ENCODE peak calls at places on chromosomes 16 and 17, in four cellular contexts. One of them, this sample, is unnamed.
A peak's percentile ranks its signal among the peaks of the same experiment; 100 is the strongest.

GRCh38 chr16:86578499-86579267 is at the start of gene FOXL1:
- DNase-seq in K562: no peak
- DNase-seq in A549: no peak
- DNase-seq in HepG2: no peak
- DNase-seq in this sample: no peak

GRCh38 chr16:46688101-46688656 is 799 bp downstream of the VPS35 start:
- DNase-seq in A549: no peak
- DNase-seq in HepG2: no peak
- DNase-seq in K562: no peak
- DNase-seq in this sample: no peak

GRCh38 chr17:78324391-78325075 is 35.3 kb downstream of the SOCS3 start:
- DNase-seq in HepG2: no peak
- DNase-seq in A549: peak; percentile 66
- DNase-seq in K562: no peak
- DNase-seq in this sample: peak; percentile 65

GRCh38 chr17:82820278-82821251 is 19.3 kb downstream of the ZNF750 start:
- DNase-seq in HepG2: no peak
- DNase-seq in K562: no peak
- DNase-seq in A549: peak; percentile 31
- DNase-seq in this sample: no peak

GRCh38 chr16:30723725-30724355 is 24.4 kb upstream of the PHKG2 start:
- DNase-seq in HepG2: no peak
- DNase-seq in K562: no peak
- DNase-seq in A549: no peak
- DNase-seq in this sample: no peak

GRCh38 chr16:85428168-85428898 is 184.8 kb upstream of the GSE1 start:
- DNase-seq in A549: peak; percentile 68
- DNase-seq in HepG2: no peak
- DNase-seq in K562: peak; percentile 57
- DNase-seq in this sample: peak; percentile 84

GRCh38 chr17:47811709-47812108 is 9.9 kb downstream of the OSBPL7 start:
- DNase-seq in K562: no peak
- DNase-seq in HepG2: no peak
- DNase-seq in A549: no peak
- DNase-seq in this sample: no peak

GRCh38 chr17:37701424-37702020 is 43.3 kb downstream of the HNF1B start:
- DNase-seq in A549: peak; percentile 50
- DNase-seq in K562: peak; percentile 56
- DNase-seq in HepG2: no peak
- DNase-seq in this sample: peak; percentile 85

GRCh38 chr16:79610771-79611170 is 10.2 kb upstream of the MAF start:
- DNase-seq in K562: no peak
- DNase-seq in HepG2: no peak
- DNase-seq in A549: no peak
- DNase-seq in this sample: no peak

GRCh38 chr17:37212184-37212583 is 163.6 kb upstream of the C17orf78 start:
- DNase-seq in A549: no peak
- DNase-seq in K562: no peak
- DNase-seq in HepG2: no peak
- DNase-seq in this sample: no peak

GRCh38 chr16:17382949-17383348 is 87.8 kb downstream of the XYLT1 start:
- DNase-seq in HepG2: no peak
- DNase-seq in A549: no peak
- DNase-seq in K562: no peak
- DNase-seq in this sample: no peak

GRCh38 chr17:63293310-63293709 is 152.8 kb downstream of the CYB561 start:
- DNase-seq in A549: no peak
- DNase-seq in HepG2: no peak
- DNase-seq in K562: no peak
- DNase-seq in this sample: no peak

GRCh38 chr16:9900576-9900975 is 281.7 kb downstream of the GRIN2A start:
- DNase-seq in A549: no peak
- DNase-seq in K562: no peak
- DNase-seq in HepG2: no peak
- DNase-seq in this sample: no peak

GRCh38 chr17:47388825-47389224 is 65.1 kb downstream of the EFCAB13 start:
- DNase-seq in A549: no peak
- DNase-seq in HepG2: no peak
- DNase-seq in K562: no peak
- DNase-seq in this sample: no peak

GRCh38 chr17:73192219-73192893 is 499 bp upstream of the COG1 start:
- DNase-seq in K562: peak; percentile 82
- DNase-seq in A549: peak; percentile 92
- DNase-seq in HepG2: peak; percentile 71
- DNase-seq in this sample: peak; percentile 77

GRCh38 chr17:8417806-8418205 is 17.9 kb upstream of the NDEL1 start:
- DNase-seq in HepG2: peak; percentile 63
- DNase-seq in A549: no peak
- DNase-seq in K562: no peak
- DNase-seq in this sample: no peak

GRCh38 chr17:3524024-3524423 is 33.6 kb downstream of the TRPV3 start:
- DNase-seq in A549: no peak
- DNase-seq in K562: no peak
- DNase-seq in HepG2: no peak
- DNase-seq in this sample: no peak

GRCh38 chr17:17568772-17569195 is 22.7 kb downstream of the PEMT start:
- DNase-seq in HepG2: peak; percentile 54
- DNase-seq in A549: peak; percentile 64
- DNase-seq in K562: peak; percentile 85
- DNase-seq in this sample: peak; percentile 97

GRCh38 chr16:85145188-85145587 is 32.9 kb upstream of the CIBAR2 start:
- DNase-seq in HepG2: no peak
- DNase-seq in K562: no peak
- DNase-seq in A549: no peak
- DNase-seq in this sample: no peak

GRCh38 chr17:61314368-61315078 is 85.1 kb upstream of the TBX2 start:
- DNase-seq in A549: no peak
- DNase-seq in K562: no peak
- DNase-seq in HepG2: no peak
- DNase-seq in this sample: no peak

GRCh38 chr16:56019274-56019673 is 144.1 kb upstream of the CES5A start:
- DNase-seq in A549: no peak
- DNase-seq in HepG2: no peak
- DNase-seq in K562: no peak
- DNase-seq in this sample: no peak

GRCh38 chr16:22815863-22816262 is 1.9 kb downstream of the HS3ST2 start:
- DNase-seq in A549: no peak
- DNase-seq in K562: no peak
- DNase-seq in HepG2: no peak
- DNase-seq in this sample: no peak

GRCh38 chr17:22671110-22671509 is 978.8 kb downstream of the KCNJ18 start:
- DNase-seq in K562: no peak
- DNase-seq in A549: no peak
- DNase-seq in HepG2: no peak
- DNase-seq in this sample: no peak

GRCh38 chr16:25568991-25569390 is 122.8 kb upstream of the HS3ST4 start:
- DNase-seq in A549: no peak
- DNase-seq in K562: no peak
- DNase-seq in HepG2: no peak
- DNase-seq in this sample: no peak

GRCh38 chr16:86952769-86953168 is 364.4 kb downstream of the C16orf95 start:
- DNase-seq in HepG2: no peak
- DNase-seq in A549: no peak
- DNase-seq in K562: no peak
- DNase-seq in this sample: no peak

GRCh38 chr16:22813223-22813945 is 578 bp upstream of the HS3ST2 start:
- DNase-seq in K562: peak; percentile 33
- DNase-seq in HepG2: peak; percentile 28
- DNase-seq in A549: no peak
- DNase-seq in this sample: peak; percentile 61

GRCh38 chr16:53991181-53992056 is 287.5 kb downstream of the FTO start:
- DNase-seq in A549: no peak
- DNase-seq in K562: no peak
- DNase-seq in HepG2: peak; percentile 70
- DNase-seq in this sample: no peak

GRCh38 chr16:84485255-84486010 is 19.0 kb downstream of the MEAK7 start:
- DNase-seq in K562: no peak
- DNase-seq in HepG2: no peak
- DNase-seq in A549: no peak
- DNase-seq in this sample: no peak

GRCh38 chr16:22878955-22879354 is 65.0 kb downstream of the HS3ST2 start:
- DNase-seq in A549: no peak
- DNase-seq in HepG2: no peak
- DNase-seq in K562: no peak
- DNase-seq in this sample: no peak

GRCh38 chr16:1740781-1741490 is 30.4 kb downstream of the NME3 start:
- DNase-seq in A549: no peak
- DNase-seq in K562: no peak
- DNase-seq in HepG2: no peak
- DNase-seq in this sample: no peak

GRCh38 chr17:30503558-30503957 is 26.4 kb downstream of the GOSR1 start:
- DNase-seq in A549: no peak
- DNase-seq in HepG2: no peak
- DNase-seq in K562: no peak
- DNase-seq in this sample: no peak

GRCh38 chr17:64230551-64231408 is 32.3 kb downstream of the TEX2 start:
- DNase-seq in K562: no peak
- DNase-seq in A549: peak; percentile 14
- DNase-seq in HepG2: no peak
- DNase-seq in this sample: no peak

GRCh38 chr16:66020642-66021041 is 345.8 kb upstream of the CDH5 start:
- DNase-seq in A549: peak; percentile 7
- DNase-seq in HepG2: no peak
- DNase-seq in K562: no peak
- DNase-seq in this sample: no peak

GRCh38 chr16:1552129-1552528 is 18.7 kb downstream of the TMEM204 start:
- DNase-seq in A549: no peak
- DNase-seq in K562: no peak
- DNase-seq in HepG2: no peak
- DNase-seq in this sample: no peak

GRCh38 chr17:27895940-27896535 is 2.9 kb upstream of the LYRM9 start:
- DNase-seq in A549: no peak
- DNase-seq in K562: no peak
- DNase-seq in HepG2: no peak
- DNase-seq in this sample: no peak

GRCh38 chr17:28941251-28941650 is 10.1 kb downstream of the PHF12 start:
- DNase-seq in A549: no peak
- DNase-seq in HepG2: no peak
- DNase-seq in K562: no peak
- DNase-seq in this sample: no peak

GRCh38 chr16:49923411-49923810 is 67.5 kb upstream of the ZNF423 start:
- DNase-seq in K562: no peak
- DNase-seq in A549: no peak
- DNase-seq in HepG2: no peak
- DNase-seq in this sample: no peak

GRCh38 chr17:49101054-49101534 is 31.5 kb upstream of the B4GALNT2 start:
- DNase-seq in A549: no peak
- DNase-seq in K562: no peak
- DNase-seq in HepG2: no peak
- DNase-seq in this sample: no peak

GRCh38 chr17:2958706-2959222 is 104.6 kb downstream of the OR1D5 start:
- DNase-seq in A549: peak; percentile 60
- DNase-seq in HepG2: no peak
- DNase-seq in K562: no peak
- DNase-seq in this sample: no peak

GRCh38 chr17:73156887-73157870 is 7.6 kb upstream of the SSTR2 start:
- DNase-seq in K562: no peak
- DNase-seq in HepG2: no peak
- DNase-seq in A549: no peak
- DNase-seq in this sample: no peak

GRCh38 chr16:5205394-5206040 is 107.9 kb upstream of the EEF2KMT start:
- DNase-seq in HepG2: no peak
- DNase-seq in A549: no peak
- DNase-seq in K562: no peak
- DNase-seq in this sample: no peak
- TF ChIP-seq PHF8 in HepG2: no peak
- TF ChIP-seq PHF8 in A549: no peak
- TF ChIP-seq PHF8 in K562: no peak
- TF ChIP-seq PHF8 in this sample: no peak

GRCh38 chr17:19996502-19996901 is 12.7 kb upstream of the SPECC1 start:
- DNase-seq in K562: no peak
- DNase-seq in A549: no peak
- DNase-seq in HepG2: no peak
- DNase-seq in this sample: no peak
- TF ChIP-seq PHF8 in K562: no peak
- TF ChIP-seq PHF8 in A549: no peak
- TF ChIP-seq PHF8 in HepG2: no peak
- TF ChIP-seq PHF8 in this sample: no peak

DNA sequence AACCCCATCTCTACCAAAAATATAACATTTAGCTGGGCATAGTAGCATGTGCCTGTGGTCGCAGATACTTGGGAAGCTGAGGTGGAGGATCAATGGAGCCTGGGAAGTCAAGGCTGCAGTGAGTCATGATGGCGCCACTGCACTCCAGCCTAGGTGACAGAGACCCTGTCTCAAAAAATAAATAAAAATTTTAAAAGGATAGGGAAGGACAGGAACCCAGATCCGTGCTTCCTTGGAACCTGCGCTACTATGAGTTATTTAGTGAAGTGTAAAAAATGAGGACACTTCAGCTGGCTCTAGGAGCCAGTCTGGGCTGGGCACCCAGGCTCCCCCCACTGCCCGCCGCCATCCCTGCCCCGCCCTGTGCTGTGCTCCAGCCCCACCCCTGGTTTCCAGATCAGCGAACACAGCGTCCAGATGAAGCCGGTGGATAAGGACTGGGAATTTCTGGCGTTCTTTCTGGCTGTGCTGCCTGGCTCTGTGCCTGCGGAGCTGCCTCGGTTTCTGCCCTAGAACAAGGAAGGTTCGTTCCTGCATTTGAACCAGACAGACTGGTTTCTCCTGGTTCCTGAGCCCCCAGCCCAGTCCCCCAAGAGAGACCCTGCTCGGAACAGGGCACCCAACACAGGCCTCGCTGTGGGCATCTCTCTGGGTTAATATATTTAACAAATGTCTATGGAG is 18.5 kb downstream of the PLLP start:
- DNase-seq in K562: peak; percentile 87
- DNase-seq in HepG2: no peak
- DNase-seq in A549: no peak
- DNase-seq in this sample: no peak
- TF ChIP-seq PHF8 in K562: no peak
- TF ChIP-seq PHF8 in HepG2: no peak
- TF ChIP-seq PHF8 in A549: no peak
- TF ChIP-seq PHF8 in this sample: no peak

DNA sequence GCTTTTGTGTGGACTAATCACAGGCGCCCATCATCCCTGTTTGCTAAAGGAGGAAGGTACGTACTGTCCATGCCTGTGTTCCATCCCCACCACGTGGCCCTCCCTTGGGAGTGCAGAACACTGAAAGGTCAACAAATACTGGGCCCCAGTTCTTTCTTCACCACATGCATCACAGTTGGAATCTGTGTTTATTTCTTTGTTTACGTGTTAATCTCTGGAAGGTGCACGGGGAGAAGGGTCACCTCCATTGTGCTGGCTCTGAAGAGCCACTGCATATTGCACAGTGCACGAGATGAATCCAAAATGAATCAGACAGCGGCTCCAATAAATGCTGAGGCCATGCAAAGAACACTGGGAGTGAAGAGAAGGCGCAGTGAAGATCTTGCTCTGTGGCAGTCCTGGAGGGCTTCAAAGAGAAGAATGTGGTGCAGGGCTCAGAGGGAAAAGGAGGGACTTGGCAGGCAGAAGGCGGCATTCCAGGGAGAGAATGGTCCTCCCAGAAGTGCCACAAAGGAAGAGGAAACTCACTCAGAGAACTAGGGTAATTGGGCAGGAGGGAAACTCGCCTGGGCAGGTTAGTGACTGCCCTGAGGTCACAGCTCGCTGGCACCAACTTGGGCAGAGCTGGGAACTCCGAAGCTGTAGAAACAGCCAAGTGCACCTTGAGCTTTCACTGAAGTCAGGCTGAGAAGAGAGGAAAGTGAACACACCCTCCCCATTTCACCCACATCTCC is 3.7 kb downstream of the RPH3AL start:
- DNase-seq in K562: no peak
- DNase-seq in A549: peak; percentile 93
- DNase-seq in HepG2: peak; percentile 81
- DNase-seq in this sample: no peak
- TF ChIP-seq PHF8 in K562: no peak
- TF ChIP-seq PHF8 in A549: no peak
- TF ChIP-seq PHF8 in HepG2: no peak
- TF ChIP-seq PHF8 in this sample: no peak

This sample was measured in H1.